ENCODE peak calls at places on chromosomes 3 and 15, in ten cellular contexts. S is IMR-90, D is uterus, C is tibial nerve, X is Peyer's patch, Q is heart left ventricle, K is stomach, O is HCT116, Y is GM12878, I is ovary. R is an unnamed sample.

GRCh38 chr3:157423337-157423736 is 13.3 kb upstream of the PTX3 start:
- DNase-seq in S (peak), D (no peak), C (no peak), X (no peak), Q (no peak), K (no peak), O (no peak), Y (no peak), I (no peak), R (no peak)

GRCh38 chr3:84566256-84566655 is 392.5 kb upstream of the CADM2 start:
- DNase-seq in S (no peak), D (no peak), C (no peak), X (no peak), Q (no peak), K (no peak), O (no peak), Y (no peak), I (no peak), R (no peak)

GRCh38 chr15:95770191-95770590 is 560.3 kb upstream of the NR2F2 start:
- DNase-seq in S (peak), D (no peak), C (no peak), X (no peak), Q (no peak), K (no peak), O (no peak), Y (no peak), I (no peak), R (no peak)

GRCh38 chr3:128397484-128397883 is 69.2 kb downstream of the DNAJB8 start:
- DNase-seq in S (no peak), D (no peak), C (no peak), X (no peak), Q (no peak), K (no peak), O (no peak), Y (no peak), I (no peak), R (no peak)

GRCh38 chr15:88981244-88982215 is 68.4 kb upstream of the MFGE8 start:
- DNase-seq in S (no peak), D (no peak), C (no peak), X (no peak), Q (no peak), K (no peak), O (no peak), Y (no peak), I (no peak), R (peak)

GRCh38 chr3:5144316-5144994 is 22.4 kb downstream of the ARL8B start:
- DNase-seq in S (no peak), D (no peak), C (no peak), X (no peak), Q (no peak), K (no peak), O (no peak), Y (no peak), I (no peak), R (no peak)

GRCh38 chr3:71879089-71879488 is 94.1 kb upstream of the PROK2 start:
- DNase-seq in S (no peak), D (no peak), C (no peak), X (no peak), Q (no peak), K (no peak), O (no peak), Y (no peak), I (no peak), R (no peak)

GRCh38 chr3:128844502-128844901 is 34.9 kb upstream of the ACAD9 start:
- DNase-seq in S (no peak), D (no peak), C (no peak), X (no peak), Q (no peak), K (no peak), O (no peak), Y (no peak), I (no peak), R (no peak)

GRCh38 chr3:57098418-57099310 is 38.2 kb downstream of the SPATA12 start:
- DNase-seq in S (no peak), D (no peak), C (no peak), X (no peak), Q (no peak), K (no peak), O (no peak), Y (no peak), I (peak), R (no peak)

GRCh38 chr15:24772709-24773373 is 97.3 kb downstream of the NPAP1 start:
- DNase-seq in S (peak), D (peak), C (no peak), X (peak), Q (peak), K (peak), O (no peak), Y (no peak), I (peak), R (peak)

GRCh38 chr3:31978553-31978952 is 2.5 kb downstream of the OSBPL10 start:
- DNase-seq in S (no peak), D (no peak), C (no peak), X (no peak), Q (no peak), K (no peak), O (no peak), Y (no peak), I (no peak), R (no peak)

GRCh38 chr3:131036200-131036816 is 9.6 kb downstream of the NEK11 start:
- DNase-seq in S (peak), D (no peak), C (no peak), X (no peak), Q (no peak), K (no peak), O (no peak), Y (no peak), I (no peak), R (no peak)

GRCh38 chr3:112320698-112321097 is 12.3 kb upstream of the CD200 start:
- DNase-seq in S (no peak), D (no peak), C (no peak), X (no peak), Q (no peak), K (no peak), O (no peak), Y (no peak), I (no peak), R (no peak)

GRCh38 chr3:70824785-70825184 is 512.3 kb upstream of the MDFIC2 start:
- DNase-seq in S (peak), D (no peak), C (no peak), X (no peak), Q (no peak), K (no peak), O (no peak), Y (no peak), I (no peak), R (no peak)

GRCh38 chr3:133444071-133444774 is 44.4 kb downstream of the BFSP2 start:
- DNase-seq in S (peak), D (no peak), C (no peak), X (no peak), Q (no peak), K (peak), O (no peak), Y (no peak), I (no peak), R (no peak)

GRCh38 chr3:138367912-138368311 is 19.5 kb downstream of the MRAS start:
- DNase-seq in S (peak), D (peak), C (peak), X (peak), Q (peak), K (no peak), O (no peak), Y (no peak), I (peak), R (no peak)

GRCh38 chr3:179175358-179175757 is 27.2 kb downstream of the PIK3CA start:
- DNase-seq in S (peak), D (no peak), C (no peak), X (no peak), Q (no peak), K (no peak), O (no peak), Y (no peak), I (no peak), R (no peak)

GRCh38 chr3:180335056-180335455 is 266.9 kb upstream of the TTC14 start:
- DNase-seq in S (no peak), D (no peak), C (no peak), X (no peak), Q (no peak), K (no peak), O (no peak), Y (no peak), I (no peak), R (no peak)

DNA sequence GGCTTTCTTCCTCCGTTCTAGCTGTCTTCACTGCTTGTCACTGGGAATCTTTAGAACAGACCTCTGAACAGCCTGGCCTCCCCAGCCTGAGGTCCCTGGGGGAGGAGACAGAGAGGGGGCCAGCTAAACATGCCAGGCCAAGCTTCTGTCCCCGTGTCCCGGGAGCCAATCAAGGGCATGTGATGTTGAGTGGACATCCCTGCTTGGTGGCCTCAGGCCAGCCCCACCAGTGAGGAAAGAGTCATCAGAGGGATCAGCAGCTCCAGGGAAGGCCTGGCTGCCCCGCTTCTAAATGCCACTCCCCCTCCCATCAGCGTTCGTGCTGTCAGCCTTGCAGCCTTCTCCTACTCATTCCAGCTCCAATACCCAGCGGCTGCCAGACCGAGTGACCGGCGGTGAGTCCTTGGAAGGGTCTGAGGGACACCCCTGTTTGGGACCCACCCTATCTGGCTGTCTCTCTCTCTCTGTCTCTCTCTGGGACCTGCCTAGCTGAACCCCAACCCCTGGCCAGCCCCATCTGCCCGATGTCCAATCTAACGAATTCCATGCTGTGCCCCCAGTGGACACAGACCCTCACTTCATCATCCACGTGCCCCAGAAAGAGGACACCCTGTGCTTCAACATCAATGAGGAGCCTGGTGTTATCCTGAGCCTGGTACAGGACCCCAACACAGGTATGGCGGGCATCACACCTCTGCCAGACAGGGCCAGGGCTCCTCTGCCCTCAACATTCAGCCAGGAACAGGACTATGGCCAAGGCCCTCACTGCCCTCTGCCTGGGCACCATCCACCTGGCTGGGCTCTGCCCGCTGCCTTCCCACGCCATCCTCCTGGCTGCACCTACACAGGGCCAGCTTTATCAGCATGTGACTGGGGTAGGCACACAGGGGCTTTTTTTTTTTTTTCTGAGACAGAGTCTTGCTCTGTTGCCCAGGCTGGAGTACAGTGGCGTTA is 6.6 kb upstream of the ITIH3 start:
- DNase-seq in S (no peak), D (no peak), C (no peak), X (no peak), Q (no peak), K (no peak), O (no peak), Y (no peak), I (no peak), R (peak)
- TF ChIP-seq CTCF in S (no peak), D (no peak), C (no peak), X (no peak), Q (no peak), K (no peak), O (no peak), Y (no peak), I (no peak), R (no peak)

DNA sequence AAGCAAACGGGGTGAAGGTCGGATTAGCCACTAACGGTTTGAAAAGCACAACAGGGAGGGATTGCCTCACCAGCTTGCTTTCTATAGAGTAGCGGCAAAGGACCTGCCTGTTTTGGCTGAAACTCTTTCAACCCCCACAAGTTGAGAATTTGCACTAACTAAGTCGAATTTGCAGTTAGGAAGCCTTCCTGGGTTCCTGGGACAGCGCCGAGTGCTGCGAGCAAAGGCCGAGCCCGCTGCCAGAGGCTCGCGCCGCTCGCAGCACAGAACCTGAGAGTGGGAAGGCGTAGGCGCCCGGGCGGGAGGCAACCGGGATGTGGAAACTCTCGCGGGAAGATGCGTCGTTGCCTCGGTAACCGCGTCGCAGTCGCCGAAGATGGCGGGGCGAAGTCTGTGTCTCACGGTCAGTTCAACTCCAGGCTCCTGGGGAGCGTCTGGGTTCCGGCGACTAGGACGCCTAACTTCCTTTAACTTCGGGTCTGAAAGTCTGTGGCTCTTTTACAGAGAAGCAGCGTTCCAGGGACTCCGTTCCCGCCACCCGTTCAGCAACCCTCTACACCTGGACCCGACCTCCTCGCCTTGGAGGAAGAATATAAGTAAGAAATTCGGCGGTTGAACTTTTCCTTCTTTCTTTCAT is at the start of gene TEX9:
- DNase-seq in S (peak), D (peak), C (peak), X (peak), Q (peak), K (peak), O (peak), Y (peak), I (peak), R (peak)
- TF ChIP-seq POLR2A in S (no peak), D (no peak), C (no peak), X (peak), Q (peak), K (no peak), O (peak), Y (peak), I (no peak), R (no peak)

GRCh38 chr3:174862101-174862500 is 3.0 kb downstream of the NAALADL2 start:
- DNase-seq in S (no peak), D (no peak), C (no peak), X (peak), Q (no peak), K (peak), O (peak), Y (no peak), I (no peak), R (no peak)
- TF ChIP-seq CTCF in S (no peak), D (no peak), C (no peak), X (no peak), Q (no peak), K (no peak), O (peak), Y (no peak), I (no peak), R (no peak)

GRCh38 chr3:29280675-29281264 is at the start of gene RBMS3:
- DNase-seq in S (peak), D (peak), C (peak), X (peak), Q (peak), K (peak), O (peak), Y (peak), I (peak), R (peak)
- TF ChIP-seq POLR2A in S (peak), D (peak), C (peak), X (peak), Q (peak), K (no peak), O (no peak), Y (no peak), I (peak), R (no peak)